ENCODE peak calls at places on chromosomes 12 and 14, in ten cellular contexts. D is T-helper 2 cell, V is A172, E is GM23248, K is sigmoid colon, N is fibroblast of lung, T is IMR-90, J is AG04450, O is HuH-7, S is colonic mucosa. U is an unnamed sample.

GRCh38 chr14:79165460-79166080 is 995.4 kb downstream of the NRXN3 start:
- DNase-seq in T (no peak), S (no peak), E (no peak), O (no peak), D (no peak), J (no peak), V (no peak), K (no peak), N (no peak), U (no peak)

GRCh38 chr12:89889051-89889450 is 180.4 kb upstream of the ATP2B1 start:
- DNase-seq in K (no peak), O (no peak), D (no peak), J (no peak), N (peak), T (peak), S (no peak), E (peak), V (no peak), U (no peak)

GRCh38 chr12:6086316-6086715 is 38.2 kb downstream of the VWF start:
- DNase-seq in V (no peak), N (no peak), E (no peak), J (no peak), O (no peak), K (no peak), D (no peak), S (no peak), T (no peak), U (no peak)

GRCh38 chr14:69741055-69741454 is 25.9 kb upstream of the SRSF5 start:
- DNase-seq in T (no peak), K (no peak), O (no peak), E (no peak), N (no peak), S (no peak), J (no peak), D (no peak), V (no peak), U (no peak)

GRCh38 chr14:34873591-34874385 is 1.4 kb downstream of the BAZ1A start:
- DNase-seq in V (peak), E (peak), N (peak), K (peak), S (peak), O (peak), J (no peak), T (no peak), D (peak), U (no peak)

GRCh38 chr14:104550849-104551728 is 28.5 kb upstream of the C14orf180 start:
- DNase-seq in O (no peak), T (no peak), K (peak), N (no peak), S (no peak), V (no peak), J (no peak), E (no peak), D (no peak), U (no peak)

GRCh38 chr14:76760331-76761197 is 704 bp upstream of the VASH1 start:
- DNase-seq in J (no peak), K (no peak), T (no peak), S (no peak), V (no peak), O (no peak), E (no peak), N (no peak), D (no peak), U (no peak)

GRCh38 chr12:66398931-66399625 is 96.8 kb downstream of the HELB start:
- DNase-seq in N (peak), V (no peak), O (no peak), K (no peak), S (no peak), E (peak), J (no peak), D (no peak), T (peak), U (no peak)

GRCh38 chr12:45725631-45726593 is 3.6 kb upstream of the ARID2 start:
- DNase-seq in K (no peak), J (no peak), S (peak), D (peak), V (peak), E (peak), N (peak), T (peak), O (peak), U (peak)

GRCh38 chr14:64806202-64806861 is 73.4 kb downstream of the SPTB start:
- DNase-seq in S (no peak), T (peak), J (peak), O (no peak), K (peak), N (peak), V (peak), D (no peak), E (peak), U (no peak)

U was measured in pons.